ENCODE peak calls at places on chromosomes 3 and 15, in seven cellular contexts. F, D, X, O, S, B and V are unnamed samples.

GRCh38 chr15:63473749-63473998 is 30.7 kb upstream of the USP3 start:
- DNase-seq in F (no peak), D (no peak), X (no peak), O (no peak), S (no peak), B (no peak), V (no peak)

GRCh38 chr3:41579861-41580260 is 380.6 kb downstream of the CTNNB1 start:
- DNase-seq in F (no peak), X (no peak), D (no peak), S (no peak), O (peak), B (no peak), V (no peak)

GRCh38 chr15:89088605-89089315 is 504 bp downstream of the ABHD2 start:
- DNase-seq in O (no peak), F (peak), S (no peak), D (no peak), B (no peak), X (no peak), V (no peak)

GRCh38 chr15:65318870-65319356 is 14.4 kb downstream of the RNU5B-1 start:
- DNase-seq in D (no peak), B (peak), X (peak), S (peak), F (peak), O (peak), V (peak)

GRCh38 chr3:194275231-194275671 is 75.9 kb downstream of the CPN2 start:
- DNase-seq in S (no peak), D (no peak), X (no peak), F (no peak), B (no peak), O (no peak), V (peak)

GRCh38 chr15:67194171-67195114 is 60.0 kb downstream of the AAGAB start:
- DNase-seq in S (no peak), B (no peak), O (no peak), F (peak), D (peak), X (no peak), V (no peak)

GRCh38 chr3:147336543-147337278 is 69.6 kb downstream of the ZIC4 start:
- DNase-seq in X (no peak), B (no peak), D (no peak), S (no peak), O (no peak), F (no peak), V (no peak)

GRCh38 chr15:65372787-65373067 is 5.1 kb downstream of the IGDCC3 start:
- DNase-seq in F (no peak), X (no peak), O (no peak), D (no peak), S (no peak), B (no peak), V (no peak)

GRCh38 chr15:31439328-31439727 is 112.7 kb downstream of the KLF13 start:
- DNase-seq in X (peak), O (no peak), D (no peak), S (no peak), B (no peak), F (no peak), V (no peak)

GRCh38 chr3:57752307-57752706 is 3.8 kb upstream of the SLMAP start:
- DNase-seq in F (peak), D (no peak), O (no peak), S (no peak), B (no peak), X (no peak), V (no peak)

GRCh38 chr15:74620636-74621545 is 5.3 kb downstream of the CLK3 start:
- DNase-seq in O (peak), S (no peak), X (peak), B (peak), D (no peak), F (peak), V (peak)

GRCh38 chr3:28110884-28111283 is 130.5 kb upstream of the CMC1 start:
- DNase-seq in S (no peak), B (no peak), D (no peak), F (no peak), O (no peak), X (no peak), V (no peak)

GRCh38 chr15:42035362-42035761 is 14.5 kb upstream of the PLA2G4E start:
- DNase-seq in S (no peak), F (peak), O (no peak), B (no peak), D (no peak), X (no peak), V (peak)

GRCh38 chr3:25265284-25265683 is 162.8 kb upstream of the RARB start:
- DNase-seq in F (no peak), O (no peak), X (no peak), D (no peak), S (no peak), B (no peak), V (no peak)

GRCh38 chr3:134485075-134485536 is 679 bp downstream of the ANAPC13 start:
- DNase-seq in B (no peak), X (no peak), S (no peak), D (no peak), O (no peak), F (peak), V (no peak)

GRCh38 chr3:110612045-110612444 is 459.6 kb upstream of the NECTIN3 start:
- DNase-seq in X (no peak), O (no peak), B (no peak), S (no peak), F (no peak), D (no peak), V (no peak)

GRCh38 chr3:72475258-72476138 is 372.7 kb downstream of the SHQ1 start:
- DNase-seq in B (no peak), F (no peak), S (no peak), D (no peak), X (no peak), O (no peak), V (no peak)

GRCh38 chr15:82146990-82147461 is 101.2 kb upstream of the MEX3B start:
- DNase-seq in B (no peak), D (no peak), X (no peak), F (peak), S (no peak), O (no peak), V (no peak)

GRCh38 chr3:67610458-67610857 is 44.0 kb downstream of the SUCLG2 start:
- DNase-seq in F (peak), O (no peak), S (no peak), X (no peak), B (no peak), D (peak), V (no peak)

GRCh38 chr3:173893066-173893465 is 495.5 kb downstream of the NLGN1 start:
- DNase-seq in O (no peak), D (peak), S (no peak), B (no peak), F (no peak), X (no peak), V (no peak)